ENCODE peak calls at places on chromosomes 3 and 15, in five cellular contexts. J is T47D, S is endothelial cell of umbilical vein, R is HS-27A, P is RWPE1. X is an unnamed sample.

GRCh38 chr15:33584797-33585196 is 274.0 kb downstream of the RYR3 start:
- DNase-seq in J (no peak), S (no peak), R (no peak), P (peak), X (no peak)

GRCh38 chr3:102733811-102734574 is 299.2 kb downstream of the ZPLD1 start:
- DNase-seq in J (no peak), S (no peak), R (no peak), P (no peak), X (no peak)

GRCh38 chr3:40574661-40575060 is 49.9 kb downstream of the ZNF621 start:
- DNase-seq in J (no peak), S (no peak), R (no peak), P (no peak), X (no peak)

GRCh38 chr3:187267306-187267705 is 24.2 kb downstream of the MASP1 start:
- DNase-seq in J (no peak), S (no peak), R (no peak), P (no peak), X (no peak)

GRCh38 chr15:52466134-52466701 is 62.5 kb downstream of the MYO5A start:
- DNase-seq in J (no peak), S (no peak), R (no peak), P (no peak), X (no peak)

GRCh38 chr3:33732394-33732793 is 14.3 kb upstream of the CLASP2 start:
- DNase-seq in J (peak), S (no peak), R (no peak), P (no peak), X (no peak)

GRCh38 chr15:50911641-50912040 is 3.2 kb downstream of the AP4E1 start:
- DNase-seq in J (no peak), S (no peak), R (no peak), P (no peak), X (no peak)

GRCh38 chr15:35137175-35137574 is 52.1 kb upstream of the NANOGP8 start:
- DNase-seq in J (no peak), S (no peak), R (no peak), P (no peak), X (no peak)

GRCh38 chr3:152656207-152657001 is 178.5 kb upstream of the P2RY1 start:
- DNase-seq in J (peak), S (peak), R (no peak), P (no peak), X (no peak)